ENCODE peak calls at places on chromosomes 4 and X, in eight cellular contexts. A, C, T, B, K, H, E and O are unnamed samples.

GRCh38 chrX:70554948-70555347 is 110.3 kb downstream of the DLG3 start:
- DNase-seq in B (no peak), K (no peak), E (no peak), T (no peak), C (no peak), H (no peak), A (no peak), O (no peak)

GRCh38 chr4:57110635-57111546 is 706 bp upstream of the IGFBP7 start:
- DNase-seq in B (peak), E (peak), C (peak), H (peak), T (peak), A (no peak), K (no peak), O (peak)

GRCh38 chr4:168540086-168540864 is 43.4 kb downstream of the PALLD start:
- DNase-seq in C (no peak), B (peak), H (no peak), A (no peak), E (no peak), K (no peak), T (no peak), O (no peak)

GRCh38 chr4:7303561-7303960 is 111.2 kb downstream of the SORCS2 start:
- DNase-seq in H (no peak), A (no peak), K (no peak), E (no peak), C (no peak), T (no peak), B (no peak), O (no peak)

GRCh38 chr4:24312261-24312913 is 272.0 kb downstream of the DHX15 start:
- DNase-seq in T (no peak), A (no peak), E (no peak), K (no peak), H (no peak), C (no peak), B (no peak), O (no peak)

GRCh38 chr4:46392421-46392820 is 2.5 kb upstream of the GABRA2 start:
- DNase-seq in B (no peak), A (no peak), T (no peak), C (no peak), K (no peak), H (no peak), E (no peak), O (no peak)

GRCh38 chrX:13026877-13027652 is 17.4 kb downstream of the FAM9C start:
- DNase-seq in H (no peak), K (no peak), B (no peak), A (no peak), C (no peak), E (no peak), T (no peak), O (no peak)

GRCh38 chr4:40395908-40396806 is 61.0 kb downstream of the CHRNA9 start:
- DNase-seq in E (peak), K (no peak), C (peak), B (peak), A (no peak), T (no peak), H (peak), O (no peak)

GRCh38 chr4:153518001-153518400 is 51.8 kb downstream of the TMEM131L start:
- DNase-seq in K (no peak), A (no peak), E (no peak), T (no peak), H (no peak), B (no peak), C (no peak), O (no peak)

GRCh38 chr4:89567936-89568335 is 260.3 kb upstream of the GPRIN3 start:
- DNase-seq in K (no peak), E (no peak), C (no peak), H (no peak), A (no peak), T (no peak), B (no peak), O (no peak)

GRCh38 chrX:72169008-72169728 is 12.4 kb upstream of the PIN4 start:
- DNase-seq in E (no peak), B (no peak), C (no peak), K (no peak), A (no peak), T (no peak), H (no peak), O (no peak)

GRCh38 chr4:42671431-42672194 is 14.7 kb upstream of the ATP8A1 start:
- DNase-seq in C (no peak), K (no peak), B (no peak), A (no peak), E (no peak), T (no peak), H (no peak), O (no peak)

GRCh38 chr4:145298885-145299284 is 118.5 kb upstream of the OTUD4 start:
- DNase-seq in E (no peak), T (no peak), H (no peak), C (no peak), A (no peak), K (no peak), B (peak), O (no peak)

GRCh38 chr4:140281828-140282227 is 91.6 kb upstream of the SCOC start:
- DNase-seq in K (no peak), A (no peak), T (no peak), H (no peak), B (no peak), C (no peak), E (no peak), O (no peak)

GRCh38 chr4:6909970-6910339 is 329 bp downstream of the TBC1D14 start:
- DNase-seq in H (no peak), A (no peak), C (peak), E (peak), B (no peak), T (peak), K (no peak), O (no peak)

GRCh38 chr4:52550186-52550585 is 108.9 kb downstream of the USP46 start:
- DNase-seq in E (no peak), A (no peak), K (no peak), T (no peak), H (no peak), B (no peak), C (no peak), O (no peak)

GRCh38 chr4:26051278-26051677 is 137.3 kb downstream of the SMIM20 start:
- DNase-seq in H (no peak), B (no peak), E (no peak), T (peak), K (no peak), C (no peak), A (no peak), O (no peak)

GRCh38 chr4:4496604-4497372 is 45.1 kb downstream of the STX18 start:
- DNase-seq in B (no peak), K (no peak), C (no peak), T (no peak), H (no peak), E (no peak), A (no peak), O (no peak)

GRCh38 chr4:7941111-7942018 is 1.7 kb upstream of the AFAP1 start:
- DNase-seq in E (no peak), T (no peak), C (no peak), A (no peak), B (no peak), K (no peak), H (peak), O (no peak)

GRCh38 chrX:11976663-11977062 is 161.6 kb upstream of the FRMPD4 start:
- DNase-seq in H (no peak), A (no peak), K (no peak), T (no peak), E (no peak), C (no peak), B (no peak), O (no peak)

GRCh38 chr4:186190456-186191265 is 706 bp upstream of the CYP4V2 start:
- DNase-seq in H (peak), C (no peak), B (peak), K (no peak), A (no peak), T (peak), E (peak), O (peak)
- TF ChIP-seq CTCF in H (no peak), C (no peak), B (peak), K (no peak), A (no peak), T (no peak), E (peak), O (no peak)

GRCh38 chrX:3815896-3816664 is 102.6 kb upstream of the PRKX start:
- DNase-seq in C (peak), K (no peak), A (no peak), E (peak), T (peak), H (peak), B (peak), O (peak)
- TF ChIP-seq CTCF in C (no peak), K (no peak), A (peak), E (no peak), T (no peak), H (no peak), B (peak), O (no peak)

GRCh38 chr4:74623041-74623440 is 171.3 kb downstream of the BTC start:
- DNase-seq in K (no peak), H (no peak), C (no peak), A (peak), T (no peak), E (no peak), B (no peak), O (peak)
- TF ChIP-seq CTCF in K (peak), H (no peak), C (peak), A (peak), T (no peak), E (peak), B (peak), O (no peak)

GRCh38 chr4:22515145-22515887 is 550 bp downstream of the ADGRA3 start:
- DNase-seq in A (no peak), E (peak), C (peak), B (peak), T (peak), K (no peak), H (peak), O (peak)
- TF ChIP-seq CTCF in A (no peak), E (peak), C (no peak), B (peak), T (no peak), K (no peak), H (no peak), O (no peak)

GRCh38 chrX:88136328-88136727 is 610.7 kb upstream of the CPXCR1 start:
- DNase-seq in B (no peak), A (no peak), H (no peak), E (no peak), K (no peak), T (no peak), C (no peak), O (no peak)

DNA sequence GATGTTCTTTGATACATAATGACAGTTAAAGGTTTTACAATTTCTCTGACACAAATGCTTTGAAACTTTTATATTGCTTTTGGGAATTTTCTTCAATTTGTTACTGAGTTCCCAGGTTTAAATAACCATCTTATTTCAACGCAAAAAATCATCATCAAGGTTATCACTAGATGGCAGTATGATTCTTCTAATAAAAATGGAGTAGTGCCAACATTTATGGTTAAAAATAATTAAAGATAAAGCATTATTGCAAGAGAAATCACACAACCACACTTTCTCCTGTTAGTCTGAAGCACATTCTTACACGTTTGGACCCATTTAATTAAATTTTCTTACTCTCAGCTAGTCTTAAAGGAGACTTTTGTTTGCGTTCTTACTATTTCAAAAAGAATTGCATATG is 611.3 kb upstream of the CPXCR1 start:
- DNase-seq in H (no peak), E (no peak), B (no peak), K (no peak), T (no peak), A (no peak), C (no peak), O (no peak)
- TF ChIP-seq CTCF in H (no peak), E (peak), B (no peak), K (no peak), T (no peak), A (peak), C (no peak), O (no peak)

DNA sequence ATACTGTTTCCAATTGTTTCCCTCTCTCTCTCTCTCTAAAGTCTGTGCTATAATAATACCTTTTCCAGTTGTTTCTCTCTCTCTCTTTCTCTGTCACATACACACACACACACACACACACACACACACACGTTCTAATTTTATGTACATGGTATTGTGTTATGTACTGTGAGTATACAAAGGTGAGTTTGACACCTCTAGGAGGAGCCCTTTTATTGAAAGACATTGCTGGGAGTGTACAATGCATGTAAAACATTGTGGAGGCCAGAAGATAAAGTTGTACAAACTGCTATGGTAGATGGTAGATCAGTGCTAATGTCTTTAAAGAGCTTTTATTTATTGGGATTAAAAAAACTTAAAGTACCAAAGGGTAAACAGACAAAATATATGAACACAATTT is 53.6 kb downstream of the BLTP1 start:
- DNase-seq in B (no peak), E (no peak), K (no peak), T (no peak), A (no peak), C (no peak), H (no peak), O (no peak)
- TF ChIP-seq CTCF in B (no peak), E (no peak), K (no peak), T (no peak), A (peak), C (no peak), H (no peak), O (no peak)

GRCh38 chrX:132219343-132219768 is at the start of gene RAP2C:
- DNase-seq in K (no peak), B (peak), H (peak), E (peak), T (peak), A (peak), C (peak), O (peak)
- TF ChIP-seq CTCF in K (peak), B (peak), H (peak), E (peak), T (peak), A (peak), C (peak), O (peak)

DNA sequence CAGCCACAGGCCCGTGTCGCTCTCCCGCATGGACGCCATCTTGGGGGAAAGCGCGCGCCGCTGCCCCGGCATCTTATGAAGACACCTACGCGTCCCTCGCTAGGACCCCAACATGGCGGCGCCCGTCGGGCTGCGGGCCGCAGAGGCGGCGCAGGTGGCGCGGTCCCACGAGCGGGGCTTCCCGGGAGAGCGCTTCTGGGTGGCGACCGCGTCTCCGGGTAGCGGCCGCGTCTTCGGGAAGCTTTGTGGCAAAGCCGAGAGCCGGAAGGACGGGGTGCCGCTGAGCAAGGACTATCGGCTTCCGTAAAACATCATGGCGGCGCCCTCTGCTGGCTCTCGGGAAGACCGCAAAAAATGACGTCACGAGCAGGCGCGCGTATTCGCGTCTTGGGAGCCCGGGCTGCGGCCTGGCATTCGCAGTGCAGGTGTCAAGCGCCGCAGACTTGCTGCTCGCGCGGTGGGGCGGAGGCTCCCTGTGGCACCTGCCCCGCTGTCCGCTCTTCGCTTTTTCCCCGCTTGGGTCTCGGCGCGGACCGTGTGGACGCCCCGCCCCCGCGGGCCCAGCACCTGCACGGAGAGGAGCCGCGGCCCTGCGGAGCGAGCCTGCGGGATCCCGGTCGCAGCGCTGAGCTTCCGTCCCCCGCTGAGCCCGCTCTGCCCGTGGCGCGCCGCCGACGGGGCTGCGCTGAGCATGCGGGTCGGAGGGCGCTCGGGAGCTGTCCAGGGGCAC is at the start of gene NELFA:
- DNase-seq in A (peak), H (peak), T (peak), B (peak), K (peak), C (peak), E (peak), O (peak)
- TF ChIP-seq CTCF in A (no peak), H (no peak), T (peak), B (no peak), K (no peak), C (peak), E (peak), O (no peak)

GRCh38 chrX:40411350-40412111 is 169.2 kb upstream of the ATP6AP2 start:
- DNase-seq in T (no peak), B (no peak), C (no peak), E (no peak), A (no peak), H (no peak), K (no peak), O (no peak)
- TF ChIP-seq CTCF in T (no peak), B (peak), C (no peak), E (no peak), A (peak), H (no peak), K (no peak), O (no peak)

GRCh38 chrX:69505772-69506616 is 1.9 kb downstream of the NALF2 start:
- DNase-seq in B (no peak), C (no peak), H (no peak), T (no peak), K (no peak), E (no peak), A (no peak), O (no peak)

GRCh38 chrX:69503835-69504625 is at the start of gene NALF2:
- DNase-seq in A (no peak), C (peak), T (no peak), E (peak), B (peak), K (no peak), H (peak), O (peak)

GRCh38 chrX:69501433-69501832 is 2.7 kb upstream of the NALF2 start:
- DNase-seq in K (no peak), T (no peak), A (no peak), B (no peak), H (no peak), C (no peak), E (no peak), O (no peak)

GRCh38 chrX:69504626-69505612 is 793 bp downstream of the NALF2 start:
- DNase-seq in A (no peak), E (no peak), C (no peak), H (no peak), T (no peak), K (no peak), B (no peak), O (no peak)

GRCh38 chrX:69503228-69503834 is 795 bp upstream of the NALF2 start:
- DNase-seq in H (no peak), E (no peak), T (no peak), A (no peak), B (no peak), K (no peak), C (no peak), O (no peak)
- TF ChIP-seq CTCF in H (no peak), E (peak), T (no peak), A (peak), B (no peak), K (no peak), C (no peak), O (no peak)